ENCODE peak calls at places on chromosomes 6 and 20, in five cellular contexts. One of them, this sample, is unnamed. For H3K4me1, the result is how much of the 10 kb centered on the place peaks cover.

GRCh38 chr6:130244728-130245127 is 22.0 kb upstream of the SAMD3 start:
- DNase-seq in psoas muscle: no peak
- DNase-seq in body of pancreas: no peak
- DNase-seq in thoracic aorta: no peak
- DNase-seq in CD8-positive, alpha-beta memory T cell: no peak
- DNase-seq in this sample: no peak

GRCh38 chr6:52598123-52598823 is 21.4 kb upstream of the TRAM2 start:
- DNase-seq in psoas muscle: peak
- DNase-seq in body of pancreas: peak
- DNase-seq in thoracic aorta: no peak
- DNase-seq in CD8-positive, alpha-beta memory T cell: no peak
- DNase-seq in this sample: peak

GRCh38 chr6:150934380-150934779 is 68.9 kb downstream of the MTHFD1L start:
- DNase-seq in psoas muscle: no peak
- DNase-seq in body of pancreas: no peak
- DNase-seq in thoracic aorta: no peak
- DNase-seq in CD8-positive, alpha-beta memory T cell: no peak
- DNase-seq in this sample: no peak

GRCh38 chr6:90156861-90157260 is 139.8 kb downstream of the BACH2 start:
- DNase-seq in psoas muscle: no peak
- DNase-seq in body of pancreas: no peak
- DNase-seq in thoracic aorta: no peak
- DNase-seq in CD8-positive, alpha-beta memory T cell: no peak
- DNase-seq in this sample: no peak

GRCh38 chr20:61925555-61926252 is 140.0 kb downstream of the TAF4 start:
- DNase-seq in psoas muscle: peak
- DNase-seq in body of pancreas: no peak
- DNase-seq in thoracic aorta: no peak
- DNase-seq in CD8-positive, alpha-beta memory T cell: no peak
- DNase-seq in this sample: peak

GRCh38 chr6:151058021-151058733 is 181.6 kb upstream of the AKAP12 start:
- DNase-seq in psoas muscle: no peak
- DNase-seq in body of pancreas: no peak
- DNase-seq in thoracic aorta: no peak
- DNase-seq in CD8-positive, alpha-beta memory T cell: no peak
- DNase-seq in this sample: no peak

GRCh38 chr20:40945754-40946451 is 82.7 kb upstream of the TOP1 start:
- DNase-seq in psoas muscle: peak
- DNase-seq in body of pancreas: peak
- DNase-seq in thoracic aorta: no peak
- DNase-seq in CD8-positive, alpha-beta memory T cell: no peak
- DNase-seq in this sample: peak

GRCh38 chr20:49880724-49881445 is 34.4 kb downstream of the SPATA2 start:
- DNase-seq in psoas muscle: no peak
- DNase-seq in body of pancreas: no peak
- DNase-seq in thoracic aorta: no peak
- DNase-seq in CD8-positive, alpha-beta memory T cell: no peak
- DNase-seq in this sample: no peak

GRCh38 chr6:149210376-149210775 is 107.1 kb upstream of the TAB2 start:
- DNase-seq in psoas muscle: no peak
- DNase-seq in body of pancreas: no peak
- DNase-seq in thoracic aorta: no peak
- DNase-seq in CD8-positive, alpha-beta memory T cell: no peak
- DNase-seq in this sample: no peak

GRCh38 chr6:95973976-95974375 is 41.8 kb upstream of the FUT9 start:
- DNase-seq in psoas muscle: no peak
- DNase-seq in body of pancreas: no peak
- DNase-seq in thoracic aorta: no peak
- DNase-seq in CD8-positive, alpha-beta memory T cell: no peak
- DNase-seq in this sample: no peak

GRCh38 chr6:32637219-32637880 is at the start of gene HLA-DQA1:
- DNase-seq in psoas muscle: no peak
- DNase-seq in body of pancreas: no peak
- DNase-seq in thoracic aorta: no peak
- DNase-seq in CD8-positive, alpha-beta memory T cell: no peak
- DNase-seq in this sample: no peak

GRCh38 chr6:28336284-28337024 is 506 bp upstream of the ZSCAN31 start:
- DNase-seq in psoas muscle: no peak
- DNase-seq in body of pancreas: peak
- DNase-seq in thoracic aorta: no peak
- DNase-seq in CD8-positive, alpha-beta memory T cell: peak
- DNase-seq in this sample: peak

GRCh38 chr20:2429061-2429460 is 41.5 kb downstream of the SNRPB start:
- DNase-seq in psoas muscle: no peak
- DNase-seq in body of pancreas: no peak
- DNase-seq in thoracic aorta: no peak
- DNase-seq in CD8-positive, alpha-beta memory T cell: no peak
- DNase-seq in this sample: no peak

GRCh38 chr6:90462102-90462501 is 124.8 kb downstream of the MAP3K7 start:
- DNase-seq in psoas muscle: no peak
- DNase-seq in body of pancreas: no peak
- DNase-seq in thoracic aorta: no peak
- DNase-seq in CD8-positive, alpha-beta memory T cell: no peak
- DNase-seq in this sample: no peak

GRCh38 chr20:56527521-56527920 is 3.0 kb downstream of the FAM209A start:
- DNase-seq in psoas muscle: no peak
- DNase-seq in body of pancreas: no peak
- DNase-seq in thoracic aorta: no peak
- DNase-seq in CD8-positive, alpha-beta memory T cell: no peak
- DNase-seq in this sample: no peak

GRCh38 chr20:63855363-63856110 is 5.8 kb upstream of the ABHD16B start:
- DNase-seq in psoas muscle: no peak
- DNase-seq in body of pancreas: no peak
- DNase-seq in thoracic aorta: no peak
- DNase-seq in CD8-positive, alpha-beta memory T cell: no peak
- DNase-seq in this sample: no peak
- H3K4me1 ChIP-seq in psoas muscle: under half
- H3K4me1 ChIP-seq in body of pancreas: under half
- H3K4me1 ChIP-seq in thoracic aorta: under half
- H3K4me1 ChIP-seq in CD8-positive, alpha-beta memory T cell: under half
- H3K4me1 ChIP-seq in this sample: under half

GRCh38 chr6:29912840-29913239 is 29.5 kb upstream of the HLA-A start:
- DNase-seq in psoas muscle: no peak
- DNase-seq in body of pancreas: no peak
- DNase-seq in thoracic aorta: no peak
- DNase-seq in CD8-positive, alpha-beta memory T cell: no peak
- DNase-seq in this sample: no peak
- H3K4me1 ChIP-seq in psoas muscle: under half
- H3K4me1 ChIP-seq in body of pancreas: under half
- H3K4me1 ChIP-seq in thoracic aorta: under half
- H3K4me1 ChIP-seq in CD8-positive, alpha-beta memory T cell: under half
- H3K4me1 ChIP-seq in this sample: under half

GRCh38 chr6:169252805-169253189 is 849 bp downstream of the THBS2 start:
- DNase-seq in psoas muscle: no peak
- DNase-seq in body of pancreas: no peak
- DNase-seq in thoracic aorta: no peak
- DNase-seq in CD8-positive, alpha-beta memory T cell: no peak
- DNase-seq in this sample: peak

GRCh38 chr6:169251822-169252804 is 1.5 kb downstream of the THBS2 start:
- DNase-seq in psoas muscle: no peak
- DNase-seq in body of pancreas: no peak
- DNase-seq in thoracic aorta: no peak
- DNase-seq in CD8-positive, alpha-beta memory T cell: no peak
- DNase-seq in this sample: no peak

GRCh38 chr6:169253341-169253740 is 305 bp downstream of the THBS2 start:
- DNase-seq in psoas muscle: no peak
- DNase-seq in body of pancreas: no peak
- DNase-seq in thoracic aorta: no peak
- DNase-seq in CD8-positive, alpha-beta memory T cell: no peak
- DNase-seq in this sample: no peak

GRCh38 chr6:169254456-169255316 is 1.0 kb upstream of the THBS2 start:
- DNase-seq in psoas muscle: no peak
- DNase-seq in body of pancreas: no peak
- DNase-seq in thoracic aorta: no peak
- DNase-seq in CD8-positive, alpha-beta memory T cell: no peak
- DNase-seq in this sample: no peak

GRCh38 chr6:169253745-169254238 is at the start of gene THBS2:
- DNase-seq in psoas muscle: peak
- DNase-seq in body of pancreas: peak
- DNase-seq in thoracic aorta: peak
- DNase-seq in CD8-positive, alpha-beta memory T cell: no peak
- DNase-seq in this sample: no peak
- H3K4me1 ChIP-seq in psoas muscle: under half
- H3K4me1 ChIP-seq in body of pancreas: under half
- H3K4me1 ChIP-seq in thoracic aorta: under half
- H3K4me1 ChIP-seq in CD8-positive, alpha-beta memory T cell: under half
- H3K4me1 ChIP-seq in this sample: under half

DNA sequence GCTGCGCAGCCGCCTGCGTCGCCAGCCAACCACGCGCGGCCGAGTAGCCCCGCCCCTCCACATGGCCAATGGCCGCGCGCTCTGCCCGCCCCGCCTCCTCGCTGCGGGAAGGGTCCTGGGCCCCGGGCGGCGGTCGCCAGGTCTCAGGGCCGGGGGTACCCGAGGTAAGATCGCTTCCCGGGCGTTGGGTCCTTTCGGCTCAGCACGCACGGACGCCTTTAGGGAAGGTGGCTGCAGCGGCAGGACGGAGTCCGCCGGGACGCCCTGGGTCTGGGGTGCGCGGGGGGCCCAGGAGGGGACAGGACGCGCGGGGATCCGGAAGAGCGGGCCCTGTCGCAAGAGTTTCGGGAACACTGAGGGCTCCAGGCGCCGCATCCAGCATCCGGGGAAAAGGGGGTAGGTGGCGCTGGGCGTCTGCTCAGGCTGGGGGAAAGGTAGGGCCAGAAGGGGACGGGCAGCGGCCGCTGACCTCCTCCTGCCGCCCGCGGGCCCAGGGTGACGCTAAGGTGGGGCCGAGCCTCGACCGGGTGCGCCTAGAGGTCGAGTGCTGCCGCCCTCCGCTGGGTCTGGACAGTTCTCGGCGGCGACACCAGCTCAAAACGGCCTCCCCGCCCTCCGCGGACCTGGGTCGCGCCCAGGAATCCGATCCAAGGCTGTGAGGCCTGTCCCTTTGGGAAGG is at the start of gene MAVS:
- DNase-seq in psoas muscle: peak
- DNase-seq in body of pancreas: peak
- DNase-seq in thoracic aorta: peak
- DNase-seq in CD8-positive, alpha-beta memory T cell: peak
- DNase-seq in this sample: peak
- H3K4me1 ChIP-seq in psoas muscle: under half
- H3K4me1 ChIP-seq in body of pancreas: under half
- H3K4me1 ChIP-seq in thoracic aorta: under half
- H3K4me1 ChIP-seq in CD8-positive, alpha-beta memory T cell: under half
- H3K4me1 ChIP-seq in this sample: under half

GRCh38 chr6:14130431-14131075 is 13.0 kb downstream of the CD83 start:
- DNase-seq in psoas muscle: no peak
- DNase-seq in body of pancreas: no peak
- DNase-seq in thoracic aorta: no peak
- DNase-seq in CD8-positive, alpha-beta memory T cell: no peak
- DNase-seq in this sample: no peak

GRCh38 chr6:14126250-14126649 is 8.7 kb downstream of the CD83 start:
- DNase-seq in psoas muscle: no peak
- DNase-seq in body of pancreas: no peak
- DNase-seq in thoracic aorta: no peak
- DNase-seq in CD8-positive, alpha-beta memory T cell: no peak
- DNase-seq in this sample: no peak

GRCh38 chr6:14125346-14125745 is 7.8 kb downstream of the CD83 start:
- DNase-seq in psoas muscle: no peak
- DNase-seq in body of pancreas: no peak
- DNase-seq in thoracic aorta: no peak
- DNase-seq in CD8-positive, alpha-beta memory T cell: no peak
- DNase-seq in this sample: no peak

GRCh38 chr6:14129572-14129971 is 12.0 kb downstream of the CD83 start:
- DNase-seq in psoas muscle: no peak
- DNase-seq in body of pancreas: peak
- DNase-seq in thoracic aorta: no peak
- DNase-seq in CD8-positive, alpha-beta memory T cell: no peak
- DNase-seq in this sample: peak

GRCh38 chr6:14128017-14128416 is 10.4 kb downstream of the CD83 start:
- DNase-seq in psoas muscle: no peak
- DNase-seq in body of pancreas: no peak
- DNase-seq in thoracic aorta: no peak
- DNase-seq in CD8-positive, alpha-beta memory T cell: no peak
- DNase-seq in this sample: peak
- H3K4me1 ChIP-seq in psoas muscle: under half
- H3K4me1 ChIP-seq in body of pancreas: under half
- H3K4me1 ChIP-seq in thoracic aorta: under half
- H3K4me1 ChIP-seq in CD8-positive, alpha-beta memory T cell: under half
- H3K4me1 ChIP-seq in this sample: under half

GRCh38 chr6:139289233-139289632 is 2.6 kb downstream of the TXLNB start:
- DNase-seq in psoas muscle: no peak
- DNase-seq in body of pancreas: no peak
- DNase-seq in thoracic aorta: no peak
- DNase-seq in CD8-positive, alpha-beta memory T cell: no peak
- DNase-seq in this sample: no peak

GRCh38 chr6:139291813-139292619 is at the start of gene TXLNB:
- DNase-seq in psoas muscle: peak
- DNase-seq in body of pancreas: peak
- DNase-seq in thoracic aorta: peak
- DNase-seq in CD8-positive, alpha-beta memory T cell: peak
- DNase-seq in this sample: no peak

GRCh38 chr6:139288496-139289040 is 3.2 kb downstream of the TXLNB start:
- DNase-seq in psoas muscle: peak
- DNase-seq in body of pancreas: no peak
- DNase-seq in thoracic aorta: no peak
- DNase-seq in CD8-positive, alpha-beta memory T cell: no peak
- DNase-seq in this sample: no peak

GRCh38 chr6:139287868-139288267 is 3.9 kb downstream of the TXLNB start:
- DNase-seq in psoas muscle: no peak
- DNase-seq in body of pancreas: no peak
- DNase-seq in thoracic aorta: no peak
- DNase-seq in CD8-positive, alpha-beta memory T cell: no peak
- DNase-seq in this sample: no peak

DNA sequence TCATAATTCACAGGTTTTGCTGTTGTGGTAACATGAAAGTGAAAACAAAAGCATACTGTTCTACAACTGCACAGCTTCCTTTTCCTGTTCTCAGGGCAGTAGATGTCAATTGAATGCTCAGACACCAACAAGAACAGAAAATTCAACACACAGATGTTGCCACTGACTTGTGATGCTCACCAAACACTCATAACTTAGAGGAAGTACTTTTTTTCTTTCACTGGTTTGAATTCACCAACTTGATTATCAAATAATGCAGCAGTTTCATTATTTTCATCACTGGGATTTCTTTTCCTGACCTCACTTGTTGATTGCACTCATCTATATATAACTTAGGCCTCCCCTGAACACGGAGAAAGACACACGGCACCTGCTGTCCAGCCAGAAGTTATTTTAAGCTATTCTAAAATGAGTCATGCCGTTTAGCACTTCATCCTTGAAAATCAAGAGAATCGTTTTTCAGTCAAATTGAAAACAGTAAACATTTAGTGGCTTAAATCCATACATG is 957 bp downstream of the TXLNB start:
- DNase-seq in psoas muscle: peak
- DNase-seq in body of pancreas: no peak
- DNase-seq in thoracic aorta: no peak
- DNase-seq in CD8-positive, alpha-beta memory T cell: peak
- DNase-seq in this sample: no peak
- H3K4me1 ChIP-seq in psoas muscle: under half
- H3K4me1 ChIP-seq in body of pancreas: under half
- H3K4me1 ChIP-seq in thoracic aorta: under half
- H3K4me1 ChIP-seq in CD8-positive, alpha-beta memory T cell: under half
- H3K4me1 ChIP-seq in this sample: under half

DNA sequence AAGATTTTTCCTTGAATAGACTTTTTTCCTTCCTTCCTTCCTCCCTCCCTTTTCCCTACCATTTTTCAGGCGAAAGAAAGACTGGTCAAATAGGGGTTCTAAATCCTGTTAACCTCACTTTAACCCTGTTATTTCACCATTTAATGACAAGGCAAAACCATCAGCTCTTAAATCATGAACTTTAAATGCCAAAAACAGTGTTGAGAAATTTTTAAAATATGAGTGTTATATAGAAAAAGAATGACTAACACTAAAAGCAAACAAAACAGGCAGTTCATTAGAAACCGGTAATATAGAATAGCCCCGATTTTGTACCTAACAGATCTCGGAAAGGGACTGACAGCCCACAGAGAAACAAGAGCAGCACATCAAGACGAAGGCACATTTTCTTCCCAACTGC is 57.3 kb upstream of the CEP85L start:
- DNase-seq in psoas muscle: no peak
- DNase-seq in body of pancreas: no peak
- DNase-seq in thoracic aorta: no peak
- DNase-seq in CD8-positive, alpha-beta memory T cell: no peak
- DNase-seq in this sample: no peak
- H3K4me1 ChIP-seq in psoas muscle: under half
- H3K4me1 ChIP-seq in body of pancreas: under half
- H3K4me1 ChIP-seq in thoracic aorta: under half
- H3K4me1 ChIP-seq in CD8-positive, alpha-beta memory T cell: half or more
- H3K4me1 ChIP-seq in this sample: under half

This sample was measured in A673.